ENCODE peak calls at places on chromosomes 2 and 18, in four cellular contexts. One of them, this sample, is unnamed.

GRCh38 chr2:210630904-210631560 is 74.6 kb downstream of the CPS1 start:
- DNase-seq in HTR-8/SVneo: no peak
- DNase-seq in NCI-H1694: peak; percentile 96
- DNase-seq in stimulated activated CD8-positive, alpha-beta memory T cell treated with anti-CD3 and anti-CD28 coated beads, Interleukin-2, amount 100 ng/mL, for 1 hour: no peak
- DNase-seq in this sample: no peak

GRCh38 chr2:184157141-184157540 is 441.2 kb upstream of the ZNF804A start:
- DNase-seq in HTR-8/SVneo: no peak
- DNase-seq in NCI-H1694: no peak
- DNase-seq in stimulated activated CD8-positive, alpha-beta memory T cell treated with anti-CD3 and anti-CD28 coated beads, Interleukin-2, amount 100 ng/mL, for 1 hour: no peak
- DNase-seq in this sample: no peak

GRCh38 chr2:23689891-23690290 is 237.0 kb downstream of the ATAD2B start:
- DNase-seq in HTR-8/SVneo: no peak
- DNase-seq in NCI-H1694: no peak
- DNase-seq in stimulated activated CD8-positive, alpha-beta memory T cell treated with anti-CD3 and anti-CD28 coated beads, Interleukin-2, amount 100 ng/mL, for 1 hour: no peak
- DNase-seq in this sample: no peak

GRCh38 chr18:50870138-50870845 is 8.6 kb upstream of the ME2 start:
- DNase-seq in HTR-8/SVneo: no peak
- DNase-seq in NCI-H1694: no peak
- DNase-seq in stimulated activated CD8-positive, alpha-beta memory T cell treated with anti-CD3 and anti-CD28 coated beads, Interleukin-2, amount 100 ng/mL, for 1 hour: no peak
- DNase-seq in this sample: peak; percentile 94

GRCh38 chr2:120783371-120783791 is 47.7 kb downstream of the GLI2 start:
- DNase-seq in HTR-8/SVneo: no peak
- DNase-seq in NCI-H1694: no peak
- DNase-seq in stimulated activated CD8-positive, alpha-beta memory T cell treated with anti-CD3 and anti-CD28 coated beads, Interleukin-2, amount 100 ng/mL, for 1 hour: no peak
- DNase-seq in this sample: no peak

GRCh38 chr2:198441246-198441645 is 636.9 kb downstream of the PLCL1 start:
- DNase-seq in HTR-8/SVneo: no peak
- DNase-seq in NCI-H1694: no peak
- DNase-seq in stimulated activated CD8-positive, alpha-beta memory T cell treated with anti-CD3 and anti-CD28 coated beads, Interleukin-2, amount 100 ng/mL, for 1 hour: no peak
- DNase-seq in this sample: no peak

GRCh38 chr18:35828591-35828990 is 143.9 kb upstream of the RMP24 start:
- DNase-seq in HTR-8/SVneo: no peak
- DNase-seq in NCI-H1694: no peak
- DNase-seq in stimulated activated CD8-positive, alpha-beta memory T cell treated with anti-CD3 and anti-CD28 coated beads, Interleukin-2, amount 100 ng/mL, for 1 hour: no peak
- DNase-seq in this sample: no peak

GRCh38 chr2:65562890-65563289 is 130.5 kb upstream of the SPRED2 start:
- DNase-seq in HTR-8/SVneo: no peak
- DNase-seq in NCI-H1694: no peak
- DNase-seq in stimulated activated CD8-positive, alpha-beta memory T cell treated with anti-CD3 and anti-CD28 coated beads, Interleukin-2, amount 100 ng/mL, for 1 hour: no peak
- DNase-seq in this sample: no peak

GRCh38 chr18:47453038-47453437 is 201.6 kb upstream of the SKOR2 start:
- DNase-seq in HTR-8/SVneo: no peak
- DNase-seq in NCI-H1694: no peak
- DNase-seq in stimulated activated CD8-positive, alpha-beta memory T cell treated with anti-CD3 and anti-CD28 coated beads, Interleukin-2, amount 100 ng/mL, for 1 hour: no peak
- DNase-seq in this sample: no peak

GRCh38 chr2:127193948-127194267 is 26.2 kb downstream of the CYP27C1 start:
- DNase-seq in HTR-8/SVneo: no peak
- DNase-seq in NCI-H1694: no peak
- DNase-seq in stimulated activated CD8-positive, alpha-beta memory T cell treated with anti-CD3 and anti-CD28 coated beads, Interleukin-2, amount 100 ng/mL, for 1 hour: no peak
- DNase-seq in this sample: peak; percentile 72

GRCh38 chr18:26405190-26405781 is 143.1 kb downstream of the KCTD1 start:
- DNase-seq in HTR-8/SVneo: peak; percentile 41
- DNase-seq in NCI-H1694: no peak
- DNase-seq in stimulated activated CD8-positive, alpha-beta memory T cell treated with anti-CD3 and anti-CD28 coated beads, Interleukin-2, amount 100 ng/mL, for 1 hour: no peak
- DNase-seq in this sample: no peak

GRCh38 chr2:184041077-184041476 is 557.3 kb upstream of the ZNF804A start:
- DNase-seq in HTR-8/SVneo: no peak
- DNase-seq in NCI-H1694: no peak
- DNase-seq in stimulated activated CD8-positive, alpha-beta memory T cell treated with anti-CD3 and anti-CD28 coated beads, Interleukin-2, amount 100 ng/mL, for 1 hour: no peak
- DNase-seq in this sample: peak; percentile 70

GRCh38 chr2:23404426-23404825 is 19.4 kb downstream of the KLHL29 start:
- DNase-seq in HTR-8/SVneo: peak; percentile 75
- DNase-seq in NCI-H1694: peak; percentile 58
- DNase-seq in stimulated activated CD8-positive, alpha-beta memory T cell treated with anti-CD3 and anti-CD28 coated beads, Interleukin-2, amount 100 ng/mL, for 1 hour: no peak
- DNase-seq in this sample: peak; percentile 66

GRCh38 chr2:45674035-45674791 is 22.7 kb downstream of the PRKCE start:
- DNase-seq in HTR-8/SVneo: peak; percentile 32
- DNase-seq in NCI-H1694: no peak
- DNase-seq in stimulated activated CD8-positive, alpha-beta memory T cell treated with anti-CD3 and anti-CD28 coated beads, Interleukin-2, amount 100 ng/mL, for 1 hour: no peak
- DNase-seq in this sample: no peak

GRCh38 chr2:170369894-170370293 is 191.9 kb downstream of the MYO3B start:
- DNase-seq in HTR-8/SVneo: no peak
- DNase-seq in NCI-H1694: peak; percentile 54
- DNase-seq in stimulated activated CD8-positive, alpha-beta memory T cell treated with anti-CD3 and anti-CD28 coated beads, Interleukin-2, amount 100 ng/mL, for 1 hour: no peak
- DNase-seq in this sample: no peak

GRCh38 chr2:18413794-18414396 is 146.6 kb downstream of the RDH14 start:
- DNase-seq in HTR-8/SVneo: peak; percentile 56
- DNase-seq in NCI-H1694: no peak
- DNase-seq in stimulated activated CD8-positive, alpha-beta memory T cell treated with anti-CD3 and anti-CD28 coated beads, Interleukin-2, amount 100 ng/mL, for 1 hour: no peak
- DNase-seq in this sample: peak; percentile 23